ENCODE peak calls at places on chromosomes 13 and 19, in six cellular contexts. One of them, this sample, is unnamed.

GRCh38 chr19:43300876-43301765 is 31.8 kb upstream of the PSG9 start:
- DNase-seq in OCI-LY7: no peak
- DNase-seq in IMR-90: no peak
- DNase-seq in PC-3: peak; percentile 53
- DNase-seq in A549: no peak
- DNase-seq in cardiac muscle cell: no peak
- DNase-seq in this sample: no peak

GRCh38 chr19:37990362-37990761 is 83.4 kb downstream of the SIPA1L3 start:
- DNase-seq in OCI-LY7: no peak
- DNase-seq in PC-3: peak; percentile 43
- DNase-seq in cardiac muscle cell: no peak
- DNase-seq in A549: peak; percentile 49
- DNase-seq in IMR-90: no peak
- DNase-seq in this sample: no peak

GRCh38 chr13:28854657-28855056 is 34.5 kb downstream of the MTUS2 start:
- DNase-seq in cardiac muscle cell: no peak
- DNase-seq in A549: no peak
- DNase-seq in IMR-90: no peak
- DNase-seq in OCI-LY7: no peak
- DNase-seq in PC-3: no peak
- DNase-seq in this sample: no peak

GRCh38 chr13:88544836-88545235 is 873.7 kb downstream of the SLITRK5 start:
- DNase-seq in cardiac muscle cell: no peak
- DNase-seq in PC-3: peak; percentile 48
- DNase-seq in OCI-LY7: no peak
- DNase-seq in A549: no peak
- DNase-seq in IMR-90: no peak
- DNase-seq in this sample: no peak

GRCh38 chr13:75139291-75139690 is 342.7 kb downstream of the TBC1D4 start:
- DNase-seq in OCI-LY7: no peak
- DNase-seq in cardiac muscle cell: no peak
- DNase-seq in IMR-90: peak; percentile 26
- DNase-seq in A549: no peak
- DNase-seq in PC-3: peak; percentile 22
- DNase-seq in this sample: no peak

GRCh38 chr19:39502640-39503417 is 4.1 kb downstream of the DLL3 start:
- DNase-seq in A549: peak; percentile 94
- DNase-seq in PC-3: no peak
- DNase-seq in cardiac muscle cell: peak; percentile 82
- DNase-seq in IMR-90: peak; percentile 73
- DNase-seq in OCI-LY7: peak; percentile 92
- DNase-seq in this sample: no peak

GRCh38 chr19:4061178-4061682 is 5.5 kb downstream of the ZBTB7A start:
- DNase-seq in OCI-LY7: peak; percentile 46
- DNase-seq in IMR-90: no peak
- DNase-seq in cardiac muscle cell: no peak
- DNase-seq in PC-3: peak; percentile 51
- DNase-seq in A549: peak; percentile 67
- DNase-seq in this sample: no peak

GRCh38 chr13:88704600-88705275 is 1033.6 kb downstream of the SLITRK5 start:
- DNase-seq in OCI-LY7: no peak
- DNase-seq in cardiac muscle cell: peak; percentile 4
- DNase-seq in IMR-90: no peak
- DNase-seq in PC-3: no peak
- DNase-seq in A549: no peak
- DNase-seq in this sample: no peak

GRCh38 chr13:74148437-74148836 is 14.2 kb upstream of the KLF12 start:
- DNase-seq in A549: no peak
- DNase-seq in cardiac muscle cell: no peak
- DNase-seq in IMR-90: no peak
- DNase-seq in OCI-LY7: no peak
- DNase-seq in PC-3: no peak
- DNase-seq in this sample: no peak

GRCh38 chr13:91236942-91237341 is 110.5 kb upstream of the MIR17HG start:
- DNase-seq in OCI-LY7: no peak
- DNase-seq in IMR-90: no peak
- DNase-seq in PC-3: no peak
- DNase-seq in A549: no peak
- DNase-seq in cardiac muscle cell: no peak
- DNase-seq in this sample: no peak

GRCh38 chr19:21463449-21464105 is 41.8 kb upstream of the ZNF429 start:
- DNase-seq in IMR-90: no peak
- DNase-seq in cardiac muscle cell: peak; percentile 92
- DNase-seq in OCI-LY7: no peak
- DNase-seq in A549: no peak
- DNase-seq in PC-3: peak; percentile 56
- DNase-seq in this sample: peak; percentile 90

GRCh38 chr13:45807520-45808099 is 43.9 kb downstream of the SIAH3 start:
- DNase-seq in OCI-LY7: peak; percentile 36
- DNase-seq in cardiac muscle cell: peak; percentile 66
- DNase-seq in PC-3: peak; percentile 59
- DNase-seq in A549: peak; percentile 33
- DNase-seq in IMR-90: peak; percentile 17
- DNase-seq in this sample: peak; percentile 39

GRCh38 chr13:92260363-92260762 is 861.9 kb downstream of the GPC5 start:
- DNase-seq in cardiac muscle cell: no peak
- DNase-seq in OCI-LY7: peak; percentile 25
- DNase-seq in A549: no peak
- DNase-seq in IMR-90: no peak
- DNase-seq in PC-3: no peak
- DNase-seq in this sample: no peak

GRCh38 chr19:7386308-7386707 is 37.6 kb downstream of the ARHGEF18 start:
- DNase-seq in A549: peak; percentile 45
- DNase-seq in IMR-90: no peak
- DNase-seq in PC-3: peak; percentile 45
- DNase-seq in OCI-LY7: no peak
- DNase-seq in cardiac muscle cell: no peak
- DNase-seq in this sample: no peak

GRCh38 chr19:18484992-18485391 is 36.9 kb downstream of the ELL start:
- DNase-seq in cardiac muscle cell: no peak
- DNase-seq in OCI-LY7: no peak
- DNase-seq in IMR-90: no peak
- DNase-seq in PC-3: no peak
- DNase-seq in A549: no peak
- DNase-seq in this sample: no peak

GRCh38 chr19:18479964-18480723 is 41.7 kb downstream of the ELL start:
- DNase-seq in OCI-LY7: no peak
- DNase-seq in cardiac muscle cell: no peak
- DNase-seq in IMR-90: peak; percentile 64
- DNase-seq in PC-3: no peak
- DNase-seq in A549: no peak
- DNase-seq in this sample: no peak

GRCh38 chr19:18481505-18482222 is 40.2 kb downstream of the ELL start:
- DNase-seq in cardiac muscle cell: no peak
- DNase-seq in IMR-90: no peak
- DNase-seq in OCI-LY7: no peak
- DNase-seq in PC-3: no peak
- DNase-seq in A549: no peak
- DNase-seq in this sample: no peak

GRCh38 chr19:18486746-18487145 is 35.1 kb downstream of the ELL start:
- DNase-seq in OCI-LY7: no peak
- DNase-seq in IMR-90: no peak
- DNase-seq in cardiac muscle cell: no peak
- DNase-seq in A549: no peak
- DNase-seq in PC-3: no peak
- DNase-seq in this sample: no peak

DNA sequence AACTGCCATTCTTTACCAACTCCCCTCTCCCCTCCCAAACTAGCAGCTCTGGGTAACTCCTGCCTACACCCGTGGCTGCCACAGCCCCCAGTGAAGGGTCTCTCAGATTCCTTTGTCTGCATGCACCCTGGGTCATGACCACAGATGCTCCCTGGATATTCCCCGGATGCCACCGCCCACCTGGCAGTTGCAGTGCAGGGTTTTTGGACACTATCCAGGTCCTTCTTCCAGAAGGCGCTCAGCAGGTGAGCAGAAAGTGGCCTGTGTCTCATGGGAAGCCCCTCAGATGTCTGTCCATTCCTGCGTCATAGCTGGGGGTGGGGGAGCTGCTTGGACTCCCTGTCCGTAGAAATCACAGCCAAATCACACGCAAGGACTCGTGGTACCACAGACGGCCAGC is 38.8 kb downstream of the ELL start:
- DNase-seq in PC-3: no peak
- DNase-seq in OCI-LY7: no peak
- DNase-seq in cardiac muscle cell: no peak
- DNase-seq in A549: no peak
- DNase-seq in IMR-90: no peak
- DNase-seq in this sample: no peak
- H3K4me1 ChIP-seq in PC-3: peaks cover 31% of the 10 kb centered on the region
- H3K4me1 ChIP-seq in OCI-LY7: peaks cover 23% of the 10 kb centered on the region
- H3K4me1 ChIP-seq in cardiac muscle cell: peaks cover 14% of the 10 kb centered on the region
- H3K4me1 ChIP-seq in A549: peaks cover 52% of the 10 kb centered on the region
- H3K4me1 ChIP-seq in IMR-90: peaks cover 50% of the 10 kb centered on the region
- H3K4me1 ChIP-seq in this sample: peaks cover 2% of the 10 kb centered on the region

GRCh38 chr13:98476106-98476505 is 100.8 kb downstream of the STK24 start:
- DNase-seq in cardiac muscle cell: no peak
- DNase-seq in IMR-90: no peak
- DNase-seq in A549: no peak
- DNase-seq in PC-3: no peak
- DNase-seq in OCI-LY7: no peak
- DNase-seq in this sample: no peak

GRCh38 chr13:98478134-98479129 is 98.5 kb downstream of the STK24 start:
- DNase-seq in A549: no peak
- DNase-seq in OCI-LY7: peak; percentile 6
- DNase-seq in PC-3: peak; percentile 26
- DNase-seq in IMR-90: peak; percentile 36
- DNase-seq in cardiac muscle cell: peak; percentile 27
- DNase-seq in this sample: no peak

GRCh38 chr13:98475521-98475920 is 101.4 kb downstream of the STK24 start:
- DNase-seq in IMR-90: no peak
- DNase-seq in PC-3: no peak
- DNase-seq in OCI-LY7: no peak
- DNase-seq in cardiac muscle cell: peak; percentile 77
- DNase-seq in A549: no peak
- DNase-seq in this sample: peak; percentile 55

GRCh38 chr13:98474761-98475160 is 102.1 kb downstream of the STK24 start:
- DNase-seq in OCI-LY7: no peak
- DNase-seq in cardiac muscle cell: no peak
- DNase-seq in IMR-90: no peak
- DNase-seq in PC-3: no peak
- DNase-seq in A549: no peak
- DNase-seq in this sample: no peak

GRCh38 chr13:98476538-98476966 is 100.4 kb downstream of the STK24 start:
- DNase-seq in IMR-90: peak; percentile 92
- DNase-seq in PC-3: peak; percentile 82
- DNase-seq in cardiac muscle cell: no peak
- DNase-seq in A549: no peak
- DNase-seq in OCI-LY7: peak; percentile 61
- DNase-seq in this sample: no peak
- H3K27ac ChIP-seq in IMR-90: peak overlapping the region; percentile 68
- H3K27ac ChIP-seq in PC-3: peak overlapping the region; percentile 96
- H3K27ac ChIP-seq in cardiac muscle cell: peak overlapping the region; percentile 25
- H3K27ac ChIP-seq in A549: no peak overlapping the region
- H3K27ac ChIP-seq in OCI-LY7: peak overlapping the region; percentile 29
- H3K27ac ChIP-seq in this sample: no peak overlapping the region

GRCh38 chr19:45101796-45102195 is 8.8 kb downstream of the PPP1R37 start:
- DNase-seq in A549: no peak
- DNase-seq in PC-3: no peak
- DNase-seq in IMR-90: no peak
- DNase-seq in cardiac muscle cell: no peak
- DNase-seq in OCI-LY7: no peak
- DNase-seq in this sample: no peak

GRCh38 chr19:45102481-45102880 is 9.5 kb downstream of the PPP1R37 start:
- DNase-seq in IMR-90: no peak
- DNase-seq in cardiac muscle cell: no peak
- DNase-seq in OCI-LY7: no peak
- DNase-seq in PC-3: no peak
- DNase-seq in A549: no peak
- DNase-seq in this sample: no peak

GRCh38 chr19:45103625-45104319 is 10.8 kb downstream of the PPP1R37 start:
- DNase-seq in IMR-90: no peak
- DNase-seq in OCI-LY7: no peak
- DNase-seq in cardiac muscle cell: no peak
- DNase-seq in A549: no peak
- DNase-seq in PC-3: no peak
- DNase-seq in this sample: no peak

GRCh38 chr19:45104658-45105384 is 11.8 kb downstream of the PPP1R37 start:
- DNase-seq in IMR-90: no peak
- DNase-seq in A549: no peak
- DNase-seq in OCI-LY7: no peak
- DNase-seq in cardiac muscle cell: no peak
- DNase-seq in PC-3: no peak
- DNase-seq in this sample: no peak

GRCh38 chr19:45103200-45103624 is 10.2 kb downstream of the PPP1R37 start:
- DNase-seq in A549: no peak
- DNase-seq in IMR-90: no peak
- DNase-seq in OCI-LY7: no peak
- DNase-seq in cardiac muscle cell: no peak
- DNase-seq in PC-3: no peak
- DNase-seq in this sample: no peak
- H3K4me1 ChIP-seq in A549: peaks cover 28% of the 10 kb centered on the region
- H3K4me1 ChIP-seq in IMR-90: peaks cover 32% of the 10 kb centered on the region
- H3K4me1 ChIP-seq in OCI-LY7: peaks cover 14% of the 10 kb centered on the region
- H3K4me1 ChIP-seq in cardiac muscle cell: peaks cover 14% of the 10 kb centered on the region
- H3K4me1 ChIP-seq in PC-3: peaks cover 16% of the 10 kb centered on the region
- H3K4me1 ChIP-seq in this sample: peaks cover 6% of the 10 kb centered on the region

GRCh38 chr19:45471116-45471865 is 3.5 kb downstream of the FOSB start:
- DNase-seq in PC-3: no peak
- DNase-seq in A549: no peak
- DNase-seq in IMR-90: no peak
- DNase-seq in cardiac muscle cell: no peak
- DNase-seq in OCI-LY7: no peak
- DNase-seq in this sample: no peak

GRCh38 chr19:45470147-45471081 is 2.6 kb downstream of the FOSB start:
- DNase-seq in PC-3: peak; percentile 84
- DNase-seq in A549: peak; percentile 71
- DNase-seq in cardiac muscle cell: peak; percentile 51
- DNase-seq in IMR-90: peak; percentile 67
- DNase-seq in OCI-LY7: no peak
- DNase-seq in this sample: no peak

GRCh38 chr19:45468803-45469131 is 971 bp downstream of the FOSB start:
- DNase-seq in cardiac muscle cell: no peak
- DNase-seq in PC-3: no peak
- DNase-seq in IMR-90: no peak
- DNase-seq in OCI-LY7: no peak
- DNase-seq in A549: peak; percentile 66
- DNase-seq in this sample: no peak

GRCh38 chr19:45469132-45469834 is 1.5 kb downstream of the FOSB start:
- DNase-seq in OCI-LY7: peak; percentile 98
- DNase-seq in PC-3: peak; percentile 91
- DNase-seq in IMR-90: peak; percentile 92
- DNase-seq in A549: peak; percentile 94
- DNase-seq in cardiac muscle cell: peak; percentile 96
- DNase-seq in this sample: no peak

GRCh38 chr19:45469835-45470146 is 2.0 kb downstream of the FOSB start:
- DNase-seq in IMR-90: no peak
- DNase-seq in OCI-LY7: peak; percentile 95
- DNase-seq in PC-3: no peak
- DNase-seq in cardiac muscle cell: peak; percentile 95
- DNase-seq in A549: no peak
- DNase-seq in this sample: no peak
- H3K27ac ChIP-seq in IMR-90: no peak overlapping the region
- H3K27ac ChIP-seq in OCI-LY7: peak overlapping the region; percentile 87
- H3K27ac ChIP-seq in PC-3: peak overlapping the region; percentile 46
- H3K27ac ChIP-seq in cardiac muscle cell: peak overlapping the region; percentile 88
- H3K27ac ChIP-seq in A549: peak overlapping the region; percentile 55
- H3K27ac ChIP-seq in this sample: no peak overlapping the region

This sample was measured in iPS DF 6.9.